ENCODE peak calls at places on chromosomes 11 and 22, in five cellular contexts. O, P, C, F and J are unnamed samples.

GRCh38 chr11:1829039-1829820 is 5.6 kb upstream of the SYT8 start:
- DNase-seq in F (no peak), O (no peak), C (no peak), P (peak), J (peak)

GRCh38 chr11:434496-434895 is 7.3 kb downstream of the ANO9 start:
- DNase-seq in F (no peak), P (no peak), O (no peak), C (no peak), J (no peak)

GRCh38 chr11:132683602-132684001 is 848.7 kb downstream of the OPCML start:
- DNase-seq in O (no peak), C (no peak), P (no peak), F (no peak), J (no peak)

GRCh38 chr22:28435271-28435825 is 244.3 kb downstream of the TTC28 start:
- DNase-seq in C (peak), O (no peak), F (peak), P (no peak), J (no peak)

GRCh38 chr22:27857441-27857840 is 55.9 kb upstream of the MN1 start:
- DNase-seq in P (peak), F (no peak), O (no peak), C (no peak), J (peak)

GRCh38 chr11:118911880-118912741 is 13.6 kb downstream of the BCL9L start:
- DNase-seq in C (no peak), F (peak), P (peak), O (peak), J (peak)

GRCh38 chr11:26088391-26088790 is 243.5 kb upstream of the ANO3 start:
- DNase-seq in F (no peak), C (no peak), O (no peak), P (no peak), J (peak)

GRCh38 chr11:129146196-129146595 is 45.9 kb downstream of the ARHGAP32 start:
- DNase-seq in O (no peak), P (no peak), C (no peak), F (no peak), J (no peak)

GRCh38 chr22:36775589-36775965 is 342 bp downstream of the IFT27 start:
- DNase-seq in C (peak), P (no peak), O (peak), F (peak), J (no peak)

GRCh38 chr22:33557836-33558235 is 362.4 kb downstream of the LARGE1 start:
- DNase-seq in O (no peak), C (no peak), F (no peak), P (no peak), J (no peak)

GRCh38 chr11:2527621-2528291 is 82.9 kb downstream of the KCNQ1 start:
- DNase-seq in F (peak), C (no peak), O (peak), P (no peak), J (no peak)

GRCh38 chr11:134235399-134235798 is 10.9 kb downstream of the VPS26B start:
- DNase-seq in O (no peak), F (no peak), P (no peak), C (no peak), J (no peak)

GRCh38 chr11:125671561-125671960 is 9.1 kb downstream of the ACRV1 start:
- DNase-seq in P (no peak), F (no peak), O (no peak), C (no peak), J (no peak)

GRCh38 chr22:37742374-37743092 is 45.7 kb downstream of the TRIOBP start:
- DNase-seq in F (no peak), P (peak), O (peak), C (no peak), J (peak)

GRCh38 chr11:73248526-73249185 is 23.5 kb upstream of the P2RY6 start:
- DNase-seq in F (no peak), P (no peak), C (no peak), O (peak), J (no peak)

GRCh38 chr11:125429174-125429707 is 66.8 kb downstream of the FEZ1 start:
- DNase-seq in P (no peak), O (no peak), F (peak), C (peak), J (peak)

GRCh38 chr11:124812876-124813275 is 12.7 kb upstream of the MSANTD2 start:
- DNase-seq in O (no peak), C (no peak), F (no peak), P (no peak), J (peak)

GRCh38 chr11:27532652-27533325 is 26.2 kb upstream of the LIN7C start:
- DNase-seq in C (peak), P (no peak), O (no peak), F (no peak), J (peak)

GRCh38 chr22:39908737-39909136 is 7.9 kb downstream of the GRAP2 start:
- DNase-seq in F (no peak), P (no peak), O (no peak), C (no peak), J (peak)

GRCh38 chr11:46334211-46334610 is 13.1 kb upstream of the DGKZ start:
- DNase-seq in P (no peak), C (no peak), O (no peak), F (no peak), J (no peak)

GRCh38 chr11:113778111-113778910 is 1.3 kb upstream of the CLDN25 start:
- DNase-seq in O (no peak), C (peak), P (no peak), F (no peak), J (peak)

GRCh38 chr11:74008373-74009229 is at the start of gene UCP3:
- DNase-seq in O (peak), C (no peak), P (no peak), F (no peak), J (no peak)